ENCODE peak calls at places on chromosome 19, in four cellular contexts. H is ACHN; U is stimulated activated CD8-positive, alpha-beta memory T cell treated with anti-CD3 and anti-CD28 coated beads, Interleukin-2, amount 100 ng/mL, for 1 hour; P is psoas muscle. C is an unnamed sample.

GRCh38 chr19:49988433-49988832 is 27.5 kb upstream of the SIGLEC11 start:
- DNase-seq in H (peak), U (no peak), P (no peak), C (no peak)

GRCh38 chr19:51600940-51601575 is 29.1 kb downstream of the SIGLEC5 start:
- DNase-seq in H (no peak), U (no peak), P (no peak), C (no peak)

GRCh38 chr19:51372649-51373504 is at the start of gene NKG7:
- DNase-seq in H (no peak), U (peak), P (no peak), C (no peak)

GRCh38 chr19:34274284-34274826 is 20.0 kb downstream of the GARRE1 start:
- DNase-seq in H (no peak), U (no peak), P (no peak), C (peak)

GRCh38 chr19:18725755-18726416 is 42.4 kb downstream of the CRTC1 start:
- DNase-seq in H (no peak), U (no peak), P (peak), C (no peak)

GRCh38 chr19:20371911-20372310 is 193.7 kb downstream of the ZNF737 start:
- DNase-seq in H (no peak), U (no peak), P (no peak), C (no peak)

GRCh38 chr19:13633109-13633508 is 126.8 kb upstream of the CACNA1A start:
- DNase-seq in H (peak), U (no peak), P (no peak), C (peak)

GRCh38 chr19:35533822-35534521 is 716 bp downstream of the GAPDHS start:
- DNase-seq in H (no peak), U (no peak), P (no peak), C (no peak)

GRCh38 chr19:13100031-13100588 is 2.5 kb downstream of the LYL1 start:
- DNase-seq in H (no peak), U (no peak), P (no peak), C (no peak)

GRCh38 chr19:1875646-1876493 is 9.4 kb downstream of the ABHD17A start:
- DNase-seq in H (peak), U (peak), P (peak), C (peak)

GRCh38 chr19:18389095-18389735 is 3.3 kb downstream of the GDF15 start:
- DNase-seq in H (no peak), U (no peak), P (no peak), C (no peak)

GRCh38 chr19:18768997-18769891 is 21.9 kb downstream of the COMP start:
- DNase-seq in H (no peak), U (no peak), P (no peak), C (no peak)

GRCh38 chr19:55472463-55472862 is 4.0 kb upstream of the ZNF628 start:
- DNase-seq in H (peak), U (no peak), P (no peak), C (no peak)

GRCh38 chr19:56015756-56016155 is 29.2 kb downstream of the NLRP5 start:
- DNase-seq in H (peak), U (no peak), P (no peak), C (peak)

GRCh38 chr19:48770223-48770622 is 14.9 kb downstream of the FGF21 start:
- DNase-seq in H (no peak), U (no peak), P (no peak), C (no peak)

GRCh38 chr19:11355160-11356073 is at the start of gene PLPPR2:
- DNase-seq in H (peak), U (peak), P (peak), C (peak)

GRCh38 chr19:37313335-37313627 is 57.6 kb upstream of the ZNF527 start:
- DNase-seq in H (no peak), U (no peak), P (no peak), C (no peak)

C was measured in A673.